ENCODE peak calls at places on chromosomes 13 and 19, in six cellular contexts. T, V, X, W, O and H are unnamed samples.

GRCh38 chr13:106599875-106600797 is 32.2 kb upstream of the ARGLU1 start:
- DNase-seq in V (no peak), T (no peak), X (no peak), O (no peak), W (no peak), H (no peak)

GRCh38 chr19:18506545-18506944 is 15.3 kb downstream of the ELL start:
- DNase-seq in O (no peak), W (no peak), X (no peak), V (no peak), T (no peak), H (no peak)

GRCh38 chr13:58495668-58496067 is 864.1 kb downstream of the PCDH17 start:
- DNase-seq in T (no peak), O (no peak), W (no peak), X (no peak), V (no peak), H (no peak)

GRCh38 chr13:42137856-42138537 is 89.5 kb downstream of the DGKH start:
- DNase-seq in X (no peak), V (no peak), W (no peak), T (no peak), O (no peak), H (no peak)

GRCh38 chr13:27362064-27362751 is 62.2 kb upstream of the GTF3A start:
- DNase-seq in V (peak), O (peak), W (peak), X (peak), T (peak), H (peak)

GRCh38 chr13:110816500-110816899 is 98.4 kb downstream of the ANKRD10 start:
- DNase-seq in T (no peak), X (no peak), O (no peak), W (no peak), V (no peak), H (no peak)

GRCh38 chr13:55244991-55245644 is 1895.6 kb upstream of the PRR20A start:
- DNase-seq in V (no peak), X (peak), T (peak), W (peak), O (peak), H (no peak)

GRCh38 chr19:34228762-34229161 is 25.6 kb upstream of the GARRE1 start:
- DNase-seq in V (no peak), T (no peak), O (no peak), X (no peak), W (no peak), H (no peak)

GRCh38 chr13:35649162-35649561 is 172.7 kb upstream of the MAB21L1 start:
- DNase-seq in X (no peak), T (no peak), O (no peak), V (no peak), W (no peak), H (no peak)

GRCh38 chr13:114143806-114144605 is 11.6 kb upstream of the RASA3 start:
- DNase-seq in W (peak), T (no peak), O (peak), V (peak), X (peak), H (no peak)

GRCh38 chr13:25455146-25455545 is 83.4 kb downstream of the ATP8A2 start:
- DNase-seq in W (no peak), O (no peak), X (no peak), V (no peak), T (no peak), H (no peak)

GRCh38 chr13:83879431-83880171 is 2.7 kb downstream of the SLITRK1 start:
- DNase-seq in X (no peak), V (no peak), T (no peak), W (peak), O (no peak), H (no peak)

GRCh38 chr19:49758292-49758691 is 4.8 kb downstream of the TSKS start:
- DNase-seq in W (no peak), V (no peak), T (no peak), O (no peak), X (no peak), H (no peak)

GRCh38 chr19:50154529-50154928 is 8.6 kb downstream of the IZUMO2 start:
- DNase-seq in W (no peak), O (no peak), V (no peak), T (no peak), X (no peak), H (no peak)

GRCh38 chr19:33193864-33194362 is at the start of gene LRP3:
- DNase-seq in O (peak), T (no peak), V (peak), X (no peak), W (peak), H (no peak)

GRCh38 chr13:73714522-73714921 is 419.7 kb downstream of the KLF12 start:
- DNase-seq in T (no peak), X (no peak), V (no peak), O (no peak), W (no peak), H (no peak)

GRCh38 chr19:34835952-34836351 is 62.9 kb upstream of the ZNF599 start:
- DNase-seq in T (no peak), X (no peak), W (no peak), O (no peak), V (no peak), H (no peak)

GRCh38 chr13:113785051-113786010 is 26.3 kb downstream of the TMEM255B start:
- DNase-seq in X (no peak), W (no peak), O (no peak), T (no peak), V (no peak), H (no peak)

GRCh38 chr19:13884726-13885591 is 8.0 kb downstream of the NANOS3 start:
- DNase-seq in W (no peak), O (peak), V (no peak), X (no peak), T (no peak), H (peak)

GRCh38 chr13:109273326-109273751 is 513.0 kb downstream of the IRS2 start:
- DNase-seq in T (no peak), X (no peak), O (no peak), W (no peak), V (no peak), H (no peak)

GRCh38 chr13:106143392-106143791 is 392.1 kb downstream of the EFNB2 start:
- DNase-seq in V (no peak), T (no peak), X (no peak), W (no peak), O (no peak), H (no peak)

GRCh38 chr19:34867631-34868030 is 59.1 kb upstream of the ZNF30 start:
- DNase-seq in W (no peak), T (no peak), O (no peak), V (no peak), X (no peak), H (no peak)

GRCh38 chr13:101258071-101258470 is 158.2 kb downstream of the NALCN start:
- DNase-seq in V (no peak), X (peak), T (no peak), W (peak), O (no peak), H (no peak)

GRCh38 chr19:54281008-54281728 is at the start of gene LILRB2:
- DNase-seq in V (no peak), T (no peak), X (no peak), O (no peak), W (no peak), H (no peak)

GRCh38 chr13:67410645-67411044 is 180.5 kb upstream of the PCDH9 start:
- DNase-seq in O (no peak), T (no peak), W (peak), V (no peak), X (no peak), H (no peak)

GRCh38 chr13:92355213-92355612 is 871.4 kb upstream of the GPC6 start:
- DNase-seq in T (no peak), W (peak), X (peak), V (no peak), O (peak), H (no peak)

GRCh38 chr13:60759499-60759898 is 362.5 kb downstream of the TDRD3 start:
- DNase-seq in O (peak), V (no peak), T (no peak), X (peak), W (peak), H (no peak)

GRCh38 chr13:98994080-98994479 is 16.2 kb upstream of the DOCK9 start:
- DNase-seq in V (no peak), X (no peak), O (no peak), T (no peak), W (no peak), H (no peak)

GRCh38 chr19:57816652-57817051 is 1.9 kb upstream of the ZNF552 start:
- DNase-seq in T (no peak), V (no peak), O (no peak), W (peak), X (no peak), H (no peak)

GRCh38 chr13:49563513-49563912 is 21.8 kb downstream of the RCBTB1 start:
- DNase-seq in X (no peak), V (no peak), W (no peak), O (no peak), T (no peak), H (no peak)

GRCh38 chr19:49340069-49340864 is 5.1 kb downstream of the CD37 start:
- DNase-seq in O (no peak), W (peak), X (peak), V (peak), T (no peak), H (peak)

DNA sequence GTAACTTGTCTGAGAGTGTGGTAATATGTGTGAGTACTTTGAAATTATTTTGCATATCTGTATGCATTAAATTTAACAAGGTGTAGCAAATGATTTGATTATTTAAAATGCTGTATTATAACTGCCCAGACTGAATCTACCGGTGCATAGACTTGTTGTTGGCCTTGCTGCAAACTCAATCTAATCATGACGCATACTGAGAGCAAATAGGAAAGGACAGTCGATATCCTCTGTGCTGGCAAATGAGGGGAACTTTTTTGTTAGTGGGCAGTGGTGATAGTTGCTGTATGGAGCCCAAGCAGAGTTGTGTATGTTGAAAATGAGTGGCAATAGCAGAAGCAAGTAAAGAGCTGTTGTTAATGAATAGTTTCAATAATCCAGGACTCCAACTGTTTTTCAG is 127.4 kb downstream of the LMO7 start:
- DNase-seq in X (peak), W (no peak), V (no peak), O (no peak), T (no peak), H (no peak)
- TF ChIP-seq POLR2AphosphoS5 in X (no peak), W (no peak), V (no peak), O (no peak), T (no peak), H (no peak)

GRCh38 chr19:47512183-47512947 is 2.5 kb downstream of the NAPA start:
- DNase-seq in W (no peak), V (no peak), O (no peak), T (no peak), X (peak), H (no peak)
- TF ChIP-seq POLR2AphosphoS5 in W (no peak), V (no peak), O (no peak), T (no peak), X (peak), H (peak)

DNA sequence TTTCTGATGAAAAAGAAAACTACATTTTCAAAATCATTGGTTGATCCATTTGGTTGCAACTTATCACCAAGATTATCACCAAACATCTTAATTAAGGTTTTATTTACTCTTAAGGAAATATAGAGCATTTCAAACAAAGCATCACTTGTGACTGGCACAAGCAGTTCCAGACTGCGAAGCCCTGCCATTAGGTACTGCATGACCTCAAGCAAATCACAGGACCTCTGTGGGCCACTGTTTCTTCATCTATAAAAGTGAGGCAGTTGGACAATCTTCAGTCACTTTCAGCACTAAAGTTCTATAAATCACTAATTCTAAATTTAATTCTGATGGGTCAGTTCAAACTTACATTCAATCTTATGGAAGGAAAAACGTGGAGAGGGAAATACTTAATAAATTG is 2.0 kb downstream of the ELF1 start:
- DNase-seq in O (no peak), X (no peak), T (no peak), W (no peak), V (no peak), H (peak)
- TF ChIP-seq POLR2AphosphoS5 in O (no peak), X (no peak), T (no peak), W (no peak), V (no peak), H (no peak)

DNA sequence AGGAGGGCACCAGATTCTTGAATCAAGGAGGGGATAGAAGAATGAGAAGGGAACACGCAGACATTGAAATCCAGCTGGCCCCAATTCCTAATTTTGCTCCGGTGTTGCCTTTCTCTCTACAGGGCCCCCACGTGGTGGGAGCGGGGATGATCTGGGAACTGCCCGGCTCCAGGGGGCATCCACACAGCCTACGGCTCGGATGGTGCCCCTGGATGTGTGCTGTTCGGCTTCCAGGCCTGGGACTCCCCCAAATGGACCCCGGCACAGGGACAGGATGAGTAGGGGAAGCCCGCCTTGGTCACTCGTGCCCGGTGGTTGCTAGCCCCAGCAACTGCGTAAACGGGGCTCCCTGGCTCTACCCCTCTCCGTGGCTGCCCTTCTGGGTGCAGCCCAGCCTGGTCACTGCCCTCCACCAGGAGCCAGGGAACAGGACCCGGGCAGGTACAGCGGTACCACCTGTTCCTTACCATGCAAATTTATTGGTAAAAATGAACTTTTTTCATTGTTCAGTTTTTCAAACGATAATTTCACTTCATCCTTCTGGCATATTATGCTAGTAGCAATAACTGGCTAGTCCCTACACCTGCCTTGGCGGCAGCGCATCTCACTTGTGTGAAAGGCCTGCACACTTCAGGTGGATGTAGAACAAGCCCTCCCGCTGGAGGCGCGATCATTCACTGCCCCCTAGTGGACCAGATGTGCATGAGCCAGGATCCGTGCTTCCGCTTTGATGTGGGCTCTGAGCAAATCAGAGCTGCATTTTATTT is 111.6 kb downstream of the TEX26 start:
- DNase-seq in T (peak), V (peak), W (peak), X (peak), O (peak), H (peak)
- TF ChIP-seq POLR2AphosphoS5 in T (no peak), V (no peak), W (no peak), X (no peak), O (no peak), H (peak)

GRCh38 chr19:12272386-12272785 is 22.3 kb downstream of the ZNF44 start:
- DNase-seq in T (no peak), O (no peak), X (no peak), V (no peak), W (no peak), H (no peak)

GRCh38 chr19:12278713-12279112 is 16.0 kb downstream of the ZNF44 start:
- DNase-seq in X (no peak), T (no peak), W (no peak), V (no peak), O (no peak), H (no peak)

GRCh38 chr19:12270854-12271253 is 23.8 kb downstream of the ZNF44 start:
- DNase-seq in W (no peak), T (no peak), V (no peak), O (no peak), X (no peak), H (no peak)

GRCh38 chr19:12272980-12273901 is 21.4 kb downstream of the ZNF44 start:
- DNase-seq in T (no peak), O (no peak), X (no peak), V (no peak), W (no peak), H (no peak)
- TF ChIP-seq POLR2AphosphoS5 in T (no peak), O (no peak), X (no peak), V (no peak), W (no peak), H (no peak)

GRCh38 chr19:1653300-1653628 is 849 bp upstream of the TCF3 start:
- DNase-seq in W (no peak), X (no peak), V (no peak), O (no peak), T (no peak), H (no peak)

GRCh38 chr19:1652471-1653299 is at the start of gene TCF3:
- DNase-seq in V (peak), O (peak), T (peak), W (peak), X (peak), H (peak)

GRCh38 chr19:1650627-1651009 is 1.8 kb downstream of the TCF3 start:
- DNase-seq in W (peak), O (peak), V (no peak), X (no peak), T (no peak), H (no peak)

GRCh38 chr19:1651061-1651547 is 1.3 kb downstream of the TCF3 start:
- DNase-seq in X (no peak), O (peak), V (no peak), T (no peak), W (peak), H (no peak)

DNA sequence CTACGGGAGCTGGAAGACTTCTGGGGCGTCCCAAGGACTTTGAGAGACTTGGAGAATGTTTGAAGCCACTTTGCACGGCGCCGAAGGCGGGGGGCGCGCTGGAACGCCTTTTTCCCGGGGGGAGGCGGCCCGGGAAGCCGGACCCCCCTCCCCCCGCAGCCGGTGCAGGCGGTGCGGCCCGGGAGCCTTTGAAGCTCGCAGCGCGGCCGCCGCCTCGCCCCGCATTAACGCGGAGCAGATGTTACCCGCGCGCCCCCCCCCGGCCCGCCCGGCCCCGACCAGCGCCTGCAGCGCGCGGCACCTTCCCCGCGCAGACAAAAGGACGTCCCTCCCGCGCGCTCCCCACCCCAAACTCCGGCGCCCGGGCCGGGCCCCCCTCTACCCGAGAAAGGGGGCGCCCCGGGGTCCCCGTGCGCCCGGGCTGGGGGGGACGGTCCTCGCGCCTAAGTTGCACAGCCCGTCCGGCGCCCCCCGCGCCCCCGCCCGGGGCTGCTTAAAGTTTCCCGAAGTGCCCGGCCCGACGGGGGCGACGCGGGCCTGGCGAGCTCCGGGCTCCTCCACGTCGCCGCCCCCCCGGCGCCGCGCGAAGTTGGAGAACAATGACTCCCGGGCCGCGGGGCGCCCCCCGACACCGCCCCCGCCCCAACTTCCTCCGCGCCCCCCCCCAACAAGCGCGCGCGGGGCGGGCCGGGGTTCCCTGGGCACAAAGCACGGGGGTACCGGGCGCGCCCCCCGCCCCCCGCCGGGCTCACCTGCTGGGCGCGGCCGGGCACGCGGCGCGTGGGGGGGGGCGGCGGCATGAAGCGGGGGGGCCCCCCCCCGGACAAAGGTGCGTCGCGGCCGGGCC is 644 bp downstream of the TCF3 start:
- DNase-seq in T (no peak), W (peak), O (peak), V (no peak), X (no peak), H (no peak)
- TF ChIP-seq POLR2AphosphoS5 in T (peak), W (no peak), O (no peak), V (no peak), X (no peak), H (no peak)

GRCh38 chr19:31897292-31897691 is 448.1 kb upstream of the ZNF507 start:
- DNase-seq in O (no peak), X (no peak), V (no peak), T (no peak), W (no peak), H (peak)
- TF ChIP-seq POLR2AphosphoS5 in O (no peak), X (no peak), V (no peak), T (no peak), W (no peak), H (no peak)